ENCODE peak calls at places on chromosome 10, in four cellular contexts. V is hippocampal formation; X is caudate nucleus; F is activated CD4-positive, alpha-beta T cell treated with anti-CD3 and anti-CD28 coated beads, Interleukin-2, amount 10 ng/mL, durations not matched to agents 7 days and 5 days. W is an unnamed sample.
A peak's percentile ranks its signal among the peaks of the same experiment; 100 is the strongest.

GRCh38 chr10:103884681-103885139 is 29.3 kb upstream of the SH3PXD2A start:
- DNase-seq in X (no peak), V (peak; percentile 38), F (peak; percentile 36), W (peak; percentile 27)

GRCh38 chr10:71852335-71852937 is 1.4 kb upstream of the PSAP start:
- DNase-seq in X (no peak), F (no peak), V (peak; percentile 27), W (no peak)

GRCh38 chr10:109974509-109975191 is 33.1 kb upstream of the ADD3 start:
- DNase-seq in X (no peak), F (no peak), V (no peak), W (no peak)

GRCh38 chr10:49651917-49652316 is 27.5 kb upstream of the C10orf53 start:
- DNase-seq in F (no peak), V (no peak), X (no peak), W (no peak)

GRCh38 chr10:120436431-120437142 is 20.4 kb upstream of the PLPP4 start:
- DNase-seq in X (no peak), F (no peak), V (no peak), W (no peak)

GRCh38 chr10:8034666-8035640 is 19.5 kb upstream of the GATA3 start:
- DNase-seq in F (no peak), V (no peak), X (no peak), W (no peak)

GRCh38 chr10:25050402-25050801 is 34.0 kb downstream of the THNSL1 start:
- DNase-seq in F (no peak), X (no peak), V (no peak), W (no peak)

GRCh38 chr10:114724707-114725106 is 66.6 kb upstream of the ABLIM1 start:
- DNase-seq in X (no peak), V (no peak), F (no peak), W (no peak)

GRCh38 chr10:93081834-93082233 is 8.1 kb downstream of the CYP26A1 start:
- DNase-seq in X (no peak), F (no peak), V (no peak), W (no peak)

GRCh38 chr10:69855346-69856163 is 53.8 kb downstream of the COL13A1 start:
- DNase-seq in F (no peak), X (no peak), V (no peak), W (no peak)

GRCh38 chr10:115092555-115093285 is 445 bp upstream of the ATRNL1 start:
- DNase-seq in X (peak; percentile 31), V (peak; percentile 34), F (peak; percentile 14), W (peak; percentile 79)

GRCh38 chr10:128001346-128001745 is 94.4 kb downstream of the PTPRE start:
- DNase-seq in F (no peak), X (no peak), V (no peak), W (no peak)

GRCh38 chr10:103227416-103227815 is 18.3 kb upstream of the RPEL1 start:
- DNase-seq in F (no peak), V (no peak), X (no peak), W (no peak)

GRCh38 chr10:124328514-124329220 is 90.1 kb downstream of the OAT start:
- DNase-seq in X (no peak), F (no peak), V (no peak), W (no peak)

GRCh38 chr10:105807930-105808587 is 1167.0 kb downstream of the SORCS3 start:
- DNase-seq in X (no peak), F (no peak), V (no peak), W (peak; percentile 30)

GRCh38 chr10:93245772-93246171 is 172.1 kb downstream of the CYP26A1 start:
- DNase-seq in V (no peak), F (no peak), X (no peak), W (no peak)

GRCh38 chr10:132690821-132691610 is 94.9 kb downstream of the NKX6-2 start:
- DNase-seq in V (no peak), X (no peak), F (no peak), W (no peak)

GRCh38 chr10:45532501-45532900 is 140.1 kb downstream of the ZFAND4 start:
- DNase-seq in X (no peak), V (no peak), F (no peak), W (no peak)

GRCh38 chr10:44010873-44011602 is 362.4 kb upstream of the ZNF32 start:
- DNase-seq in V (no peak), X (no peak), F (no peak), W (peak; percentile 97)

GRCh38 chr10:127420138-127420684 is 128.9 kb upstream of the NPS start:
- DNase-seq in V (no peak), X (no peak), F (no peak), W (no peak)

GRCh38 chr10:3682745-3683144 is 102.3 kb downstream of the KLF6 start:
- DNase-seq in X (no peak), V (no peak), F (no peak), W (no peak)

GRCh38 chr10:16999665-17000451 is 129.8 kb downstream of the CUBN start:
- DNase-seq in X (no peak), V (no peak), F (no peak), W (no peak)

GRCh38 chr10:31921031-31921430 is 7.6 kb downstream of the ARHGAP12 start:
- DNase-seq in V (no peak), F (peak; percentile 30), X (no peak), W (peak; percentile 44)

GRCh38 chr10:133071801-133072595 is 15.7 kb upstream of the ADGRA1 start:
- DNase-seq in V (no peak), F (no peak), X (no peak), W (no peak)

GRCh38 chr10:130401860-130402765 is 265.9 kb downstream of the GLRX3 start:
- DNase-seq in V (no peak), F (no peak), X (no peak), W (no peak)

GRCh38 chr10:86234553-86235270 is 131.9 kb downstream of the GRID1 start:
- DNase-seq in X (no peak), V (no peak), F (no peak), W (no peak)

GRCh38 chr10:82581940-82582339 is 706.9 kb downstream of the NRG3 start:
- DNase-seq in F (no peak), X (no peak), V (no peak), W (no peak)

GRCh38 chr10:49622426-49623425 is 8.9 kb downstream of the CHAT start:
- DNase-seq in V (no peak), F (no peak), X (no peak), W (no peak)

GRCh38 chr10:129096340-129096984 is 370.6 kb upstream of the MGMT start:
- DNase-seq in V (no peak), X (no peak), F (no peak), W (no peak)

GRCh38 chr10:88095778-88096452 is 232.5 kb downstream of the PTEN start:
- DNase-seq in F (no peak), X (no peak), V (no peak), W (no peak)

GRCh38 chr10:6388261-6388893 is 185.6 kb downstream of the PFKFB3 start:
- DNase-seq in F (no peak), X (no peak), V (no peak), W (no peak)

GRCh38 chr10:101041252-101041761 is 10.3 kb downstream of the SFXN3 start:
- DNase-seq in V (peak; percentile 72), X (peak; percentile 42), F (peak; percentile 85), W (peak; percentile 78)

W was measured in MM.1S.